ENCODE peak calls at places on chromosomes 7 and 10, in seven cellular contexts. Q, Y, Z, F, S, W and P are unnamed samples.

GRCh38 chr10:67608001-67608400 is 88.0 kb downstream of the CTNNA3 start:
- DNase-seq in Y (no peak), Z (no peak), Q (no peak), S (no peak), W (no peak), F (no peak), P (no peak)

GRCh38 chr10:14738011-14738510 is 36.6 kb downstream of the FAM107B start:
- DNase-seq in W (no peak), Y (no peak), S (no peak), Q (no peak), F (no peak), Z (no peak), P (no peak)

GRCh38 chr10:77636286-77636966 is 1.2 kb downstream of the KCNMA1 start:
- DNase-seq in Z (no peak), W (no peak), Y (no peak), Q (no peak), S (no peak), F (no peak), P (peak; percentile 2)

GRCh38 chr7:73941836-73942551 is 81.0 kb downstream of the TMEM270 start:
- DNase-seq in Z (peak; percentile 41), S (no peak), Q (no peak), F (no peak), W (no peak), Y (no peak), P (no peak)

GRCh38 chr10:60883187-60883586 is 60.8 kb downstream of the RHOBTB1 start:
- DNase-seq in W (peak; percentile 60), F (no peak), Z (peak; percentile 12), Q (no peak), S (peak; percentile 14), Y (no peak), P (peak; percentile 30)

GRCh38 chr10:14023612-14024348 is 306.9 kb downstream of the FRMD4A start:
- DNase-seq in Y (no peak), W (no peak), S (no peak), Z (no peak), Q (no peak), F (no peak), P (no peak)

GRCh38 chr10:63722537-63722936 is 201.3 kb downstream of the REEP3 start:
- DNase-seq in S (no peak), W (no peak), Q (peak; percentile 55), F (no peak), Z (no peak), Y (no peak), P (no peak)

GRCh38 chr10:95327367-95327766 is 36.6 kb upstream of the PDLIM1 start:
- DNase-seq in Q (no peak), W (peak; percentile 46), Y (peak; percentile 28), Z (no peak), F (no peak), S (no peak), P (no peak)

GRCh38 chr10:122323941-122324675 is 50.4 kb upstream of the PLEKHA1 start:
- DNase-seq in Q (no peak), Z (no peak), S (peak; percentile 14), F (peak; percentile 55), W (no peak), Y (no peak), P (no peak)

GRCh38 chr7:141693082-141693481 is 8.9 kb downstream of the DENND11 start:
- DNase-seq in W (no peak), Q (no peak), Z (no peak), F (no peak), Y (no peak), S (no peak), P (no peak)

GRCh38 chr10:34814228-34815173 is 595 bp downstream of the PARD3 start:
- DNase-seq in Z (peak; percentile 28), F (peak; percentile 27), W (peak; percentile 35), S (peak; percentile 59), Q (no peak), Y (peak; percentile 72), P (peak; percentile 50)

GRCh38 chr7:36090976-36091375 is 62.1 kb upstream of the EEPD1 start:
- DNase-seq in F (no peak), Z (no peak), S (no peak), W (no peak), Q (no peak), Y (no peak), P (no peak)

GRCh38 chr10:51188013-51188412 is 113.7 kb downstream of the PRKG1 start:
- DNase-seq in Z (no peak), Y (no peak), F (no peak), Q (no peak), W (no peak), S (no peak), P (no peak)

GRCh38 chr10:51186358-51186757 is 112.1 kb downstream of the PRKG1 start:
- DNase-seq in S (no peak), W (no peak), Q (no peak), Y (no peak), Z (no peak), F (no peak), P (no peak)

GRCh38 chr10:51178634-51179033 is 104.3 kb downstream of the PRKG1 start:
- DNase-seq in F (no peak), Y (no peak), S (no peak), Q (no peak), Z (no peak), W (no peak), P (no peak)

GRCh38 chr10:51180141-51180540 is 105.9 kb downstream of the PRKG1 start:
- DNase-seq in Z (no peak), S (no peak), W (no peak), Q (no peak), F (no peak), Y (no peak), P (no peak)

DNA sequence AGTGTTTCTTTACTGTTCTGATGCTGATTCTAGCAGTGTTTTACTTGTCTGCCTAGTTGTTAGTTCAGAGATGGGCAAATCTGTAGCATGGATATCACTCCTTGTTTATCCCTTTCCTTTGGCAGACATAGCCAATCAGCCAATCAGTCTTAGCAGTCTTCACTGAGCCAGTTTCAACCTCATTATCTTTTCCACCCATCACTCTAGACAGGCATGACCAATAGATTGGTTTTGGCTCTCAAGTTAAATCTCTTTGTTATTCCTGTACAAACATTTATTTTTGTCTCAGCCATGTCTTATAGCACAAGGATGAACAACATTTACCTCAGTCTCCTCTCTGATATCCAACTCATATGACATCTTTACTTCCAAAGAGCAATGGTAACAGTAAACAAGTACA is 109.5 kb downstream of the PRKG1 start:
- DNase-seq in F (no peak), W (no peak), Y (no peak), S (no peak), Q (no peak), Z (no peak), P (no peak)
- TF ChIP-seq POLR2A in F (no peak), W (no peak), Y (no peak), S (no peak), Q (no peak), Z (no peak), P (no peak)

DNA sequence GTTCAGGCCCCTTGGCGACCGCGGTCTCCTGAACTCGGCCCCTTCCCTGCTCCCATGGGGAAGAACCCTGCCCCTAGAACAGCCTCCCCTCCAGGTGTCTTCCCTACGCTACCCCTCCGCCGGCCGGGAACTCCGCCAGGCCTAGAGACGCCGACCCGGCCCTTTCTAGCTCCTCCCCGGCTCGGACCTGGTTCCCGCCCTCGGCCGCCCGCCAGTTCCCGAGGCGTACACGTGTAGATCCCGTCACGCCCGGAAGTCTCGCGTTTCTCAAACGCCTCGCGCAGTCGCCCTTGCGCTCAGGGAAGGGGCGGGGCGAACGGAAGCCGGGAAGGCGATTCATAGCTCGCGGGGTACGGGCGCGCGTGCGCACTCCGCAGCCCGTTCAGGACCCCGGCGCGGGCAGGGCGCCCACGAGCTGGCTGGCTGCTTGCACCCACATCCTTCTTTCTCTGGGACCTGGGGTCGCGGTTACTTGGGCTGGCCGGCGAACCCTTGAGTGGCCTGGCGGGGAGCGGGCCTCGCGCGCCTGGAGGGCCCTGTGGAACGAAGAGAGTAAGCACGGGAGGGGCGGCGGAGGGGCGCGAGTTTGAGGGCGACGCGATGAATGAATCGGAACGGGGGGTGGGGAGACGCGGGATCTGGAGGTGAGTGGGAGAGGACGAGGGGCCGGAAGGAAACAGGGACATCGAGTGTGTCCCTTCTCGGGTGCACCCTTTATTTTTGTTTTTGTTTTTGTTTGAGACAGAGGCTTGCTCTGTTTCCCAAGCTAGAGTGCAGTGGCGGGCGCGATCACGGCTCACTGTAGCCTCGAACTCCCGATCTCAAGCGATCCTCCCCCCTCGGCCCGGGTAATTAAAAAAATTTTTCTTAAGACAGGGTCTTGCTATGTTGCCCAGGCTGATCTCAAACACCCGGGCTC is at the start of gene POP7:
- DNase-seq in W (peak; percentile 100), S (peak; percentile 100), Q (peak; percentile 99), Y (peak; percentile 100), Z (peak; percentile 95), F (peak; percentile 98), P (peak; percentile 99)
- TF ChIP-seq POLR2A in W (peak; percentile 96), S (peak; percentile 99), Q (no peak), Y (peak; percentile 38), Z (peak; percentile 68), F (no peak), P (peak; percentile 81)

DNA sequence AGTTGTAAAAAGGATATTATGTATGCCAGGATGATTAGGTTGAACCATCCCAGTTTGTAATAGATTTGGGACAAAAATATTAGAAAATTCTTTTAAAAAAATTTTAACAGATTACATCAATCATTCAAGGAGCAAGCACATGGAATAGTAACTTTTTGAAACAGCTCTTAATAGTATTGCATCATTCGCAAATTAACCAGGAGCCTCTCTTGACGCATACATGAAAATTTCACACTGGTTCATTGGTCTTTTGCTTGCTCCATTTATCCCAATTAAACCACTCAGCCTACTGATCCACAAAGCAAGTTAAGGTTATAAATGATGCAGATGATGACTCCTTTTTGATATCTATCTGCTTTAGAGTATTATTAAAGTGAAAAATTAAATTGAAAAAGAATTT is 222.5 kb upstream of the SLC26A5 start:
- DNase-seq in Z (no peak), S (no peak), Q (no peak), Y (no peak), W (no peak), F (no peak), P (no peak)
- TF ChIP-seq POLR2A in Z (no peak), S (no peak), Q (no peak), Y (no peak), W (no peak), F (no peak), P (no peak)

DNA sequence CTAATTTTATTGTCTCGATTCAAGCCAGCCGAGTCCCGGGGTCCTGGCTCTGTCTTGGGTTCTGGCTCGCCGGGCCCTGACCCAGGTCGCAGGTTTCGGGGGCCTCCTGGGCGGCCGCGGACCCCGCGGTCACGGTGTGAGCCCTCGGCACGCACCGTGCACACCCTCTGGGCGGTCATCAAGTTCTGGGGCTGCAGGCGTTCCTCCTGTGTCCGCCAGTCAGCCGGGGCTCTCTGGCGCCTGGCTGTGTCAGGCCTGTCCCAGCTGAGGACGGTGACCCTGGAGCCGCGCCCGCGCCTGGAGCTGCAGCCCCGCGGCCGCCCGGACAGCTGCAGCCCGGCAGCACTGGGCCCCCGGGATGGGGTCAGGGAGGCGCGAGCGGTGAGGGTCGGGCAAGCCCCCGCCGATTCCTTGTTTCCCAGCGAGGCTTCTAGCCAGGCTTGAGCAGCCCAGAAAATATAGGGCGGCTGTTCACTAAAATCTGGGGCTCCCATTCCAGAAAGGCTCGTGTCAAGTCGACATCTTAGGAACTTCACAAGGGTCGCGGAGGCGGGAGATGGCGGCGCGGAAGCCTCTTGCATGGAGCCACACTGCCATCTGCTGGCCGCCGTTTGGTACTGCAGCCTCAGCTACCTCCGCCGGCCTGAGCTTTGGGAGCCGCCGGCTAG is 4.2 kb upstream of the HOXA7 start:
- DNase-seq in Z (peak; percentile 98), Q (peak; percentile 90), Y (peak; percentile 87), W (peak; percentile 81), S (peak; percentile 96), F (peak; percentile 86), P (peak; percentile 88)
- TF ChIP-seq POLR2A in Z (no peak), Q (no peak), Y (no peak), W (no peak), S (no peak), F (no peak), P (no peak)

GRCh38 chr10:126041804-126042231 is 145.5 kb downstream of the FANK1 start:
- DNase-seq in Y (no peak), Z (no peak), S (peak; percentile 82), W (no peak), Q (peak; percentile 85), F (peak; percentile 96), P (peak; percentile 35)
- TF ChIP-seq POLR2A in Y (no peak), Z (no peak), S (no peak), W (no peak), Q (no peak), F (no peak), P (no peak)